ENCODE peak calls at places on chromosomes 11 and 22, in five cellular contexts. One of them, this sample, is unnamed.

GRCh38 chr11:118410055-118410745 is 8.8 kb downstream of the ATP5MG start:
- DNase-seq in RWPE1: no peak
- DNase-seq in tibial nerve: no peak
- DNase-seq in uterus: no peak
- DNase-seq in heart left ventricle: no peak
- DNase-seq in this sample: no peak

GRCh38 chr11:104852811-104853210 is 45.4 kb downstream of the CASP12 start:
- DNase-seq in RWPE1: no peak
- DNase-seq in tibial nerve: no peak
- DNase-seq in uterus: no peak
- DNase-seq in heart left ventricle: no peak
- DNase-seq in this sample: no peak

GRCh38 chr22:41256254-41256897 is 15.6 kb upstream of the CHADL start:
- DNase-seq in RWPE1: peak; percentile 57
- DNase-seq in tibial nerve: no peak
- DNase-seq in uterus: no peak
- DNase-seq in heart left ventricle: no peak
- DNase-seq in this sample: no peak

GRCh38 chr11:36012410-36012809 is 68.5 kb downstream of the LDLRAD3 start:
- DNase-seq in RWPE1: peak; percentile 44
- DNase-seq in tibial nerve: no peak
- DNase-seq in uterus: no peak
- DNase-seq in heart left ventricle: no peak
- DNase-seq in this sample: no peak

GRCh38 chr22:45496451-45496941 is 6.2 kb upstream of the FBLN1 start:
- DNase-seq in RWPE1: no peak
- DNase-seq in tibial nerve: no peak
- DNase-seq in uterus: peak; percentile 69
- DNase-seq in heart left ventricle: no peak
- DNase-seq in this sample: no peak

GRCh38 chr11:58691675-58692074 is 40.1 kb downstream of the GLYAT start:
- DNase-seq in RWPE1: no peak
- DNase-seq in tibial nerve: no peak
- DNase-seq in uterus: no peak
- DNase-seq in heart left ventricle: no peak
- DNase-seq in this sample: no peak

GRCh38 chr11:90250970-90251369 is 28.1 kb upstream of the CHORDC1 start:
- DNase-seq in RWPE1: no peak
- DNase-seq in tibial nerve: no peak
- DNase-seq in uterus: no peak
- DNase-seq in heart left ventricle: no peak
- DNase-seq in this sample: no peak

GRCh38 chr11:67483901-67484665 is 1.3 kb downstream of the AIP start:
- DNase-seq in RWPE1: no peak
- DNase-seq in tibial nerve: no peak
- DNase-seq in uterus: no peak
- DNase-seq in heart left ventricle: no peak
- DNase-seq in this sample: no peak

GRCh38 chr11:56932572-56933235 is 56.0 kb upstream of the OR5AK2 start:
- DNase-seq in RWPE1: peak; percentile 92
- DNase-seq in tibial nerve: no peak
- DNase-seq in uterus: no peak
- DNase-seq in heart left ventricle: no peak
- DNase-seq in this sample: no peak

GRCh38 chr11:123853038-123853437 is 32.4 kb downstream of the TMEM225 start:
- DNase-seq in RWPE1: no peak
- DNase-seq in tibial nerve: no peak
- DNase-seq in uterus: no peak
- DNase-seq in heart left ventricle: no peak
- DNase-seq in this sample: no peak

GRCh38 chr22:33788927-33789326 is 131.3 kb downstream of the LARGE1 start:
- DNase-seq in RWPE1: no peak
- DNase-seq in tibial nerve: no peak
- DNase-seq in uterus: no peak
- DNase-seq in heart left ventricle: no peak
- DNase-seq in this sample: no peak

GRCh38 chr11:28168718-28169117 is 60.5 kb downstream of the METTL15 start:
- DNase-seq in RWPE1: no peak
- DNase-seq in tibial nerve: no peak
- DNase-seq in uterus: no peak
- DNase-seq in heart left ventricle: no peak
- DNase-seq in this sample: no peak

GRCh38 chr11:85827768-85828639 is 17.1 kb upstream of the SYTL2 start:
- DNase-seq in RWPE1: peak; percentile 75
- DNase-seq in tibial nerve: no peak
- DNase-seq in uterus: no peak
- DNase-seq in heart left ventricle: no peak
- DNase-seq in this sample: no peak

GRCh38 chr11:118612378-118612777 is 5.0 kb downstream of the PHLDB1 start:
- DNase-seq in RWPE1: no peak
- DNase-seq in tibial nerve: no peak
- DNase-seq in uterus: no peak
- DNase-seq in heart left ventricle: peak; percentile 83
- DNase-seq in this sample: peak; percentile 60

GRCh38 chr11:2685051-2685450 is 14.7 kb downstream of the KCNQ1OT1 start:
- DNase-seq in RWPE1: no peak
- DNase-seq in tibial nerve: no peak
- DNase-seq in uterus: no peak
- DNase-seq in heart left ventricle: no peak
- DNase-seq in this sample: peak; percentile 54

GRCh38 chr11:19737575-19737974 is 24.9 kb downstream of the NAV2 start:
- DNase-seq in RWPE1: no peak
- DNase-seq in tibial nerve: no peak
- DNase-seq in uterus: no peak
- DNase-seq in heart left ventricle: no peak
- DNase-seq in this sample: no peak

GRCh38 chr11:19738124-19738523 is 25.5 kb downstream of the NAV2 start:
- DNase-seq in RWPE1: no peak
- DNase-seq in tibial nerve: no peak
- DNase-seq in uterus: no peak
- DNase-seq in heart left ventricle: no peak
- DNase-seq in this sample: no peak

GRCh38 chr11:19742595-19743292 is 30.1 kb downstream of the NAV2 start:
- DNase-seq in RWPE1: peak; percentile 53
- DNase-seq in tibial nerve: peak; percentile 66
- DNase-seq in uterus: peak; percentile 76
- DNase-seq in heart left ventricle: peak; percentile 75
- DNase-seq in this sample: peak; percentile 85

GRCh38 chr11:19740586-19740985 is 27.9 kb downstream of the NAV2 start:
- DNase-seq in RWPE1: no peak
- DNase-seq in tibial nerve: no peak
- DNase-seq in uterus: no peak
- DNase-seq in heart left ventricle: no peak
- DNase-seq in this sample: no peak

DNA sequence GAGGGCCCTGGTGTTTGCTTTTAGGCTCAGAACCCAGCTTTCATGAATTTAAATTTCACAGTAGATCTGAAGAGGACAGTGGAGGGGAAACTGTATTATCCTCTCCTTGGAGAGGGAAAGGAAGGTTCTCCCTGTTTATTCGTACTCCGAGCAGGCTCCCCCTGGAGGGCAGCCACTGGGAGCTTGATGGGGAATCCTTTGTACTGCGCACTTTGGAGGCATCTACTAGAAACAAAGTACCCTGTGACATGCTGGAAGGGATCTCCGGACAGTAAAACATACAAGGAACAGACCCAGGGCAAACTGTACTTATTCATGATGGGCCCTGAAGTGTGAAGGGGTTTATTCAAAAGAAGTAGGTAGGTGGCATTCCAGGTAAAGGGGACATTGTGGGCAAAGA is 27.2 kb downstream of the NAV2 start:
- DNase-seq in RWPE1: no peak
- DNase-seq in tibial nerve: no peak
- DNase-seq in uterus: no peak
- DNase-seq in heart left ventricle: no peak
- DNase-seq in this sample: no peak
- TF ChIP-seq CTCF in RWPE1: no peak
- TF ChIP-seq CTCF in tibial nerve: no peak
- TF ChIP-seq CTCF in uterus: peak; percentile 35
- TF ChIP-seq CTCF in heart left ventricle: peak; percentile 37
- TF ChIP-seq CTCF in this sample: no peak

DNA sequence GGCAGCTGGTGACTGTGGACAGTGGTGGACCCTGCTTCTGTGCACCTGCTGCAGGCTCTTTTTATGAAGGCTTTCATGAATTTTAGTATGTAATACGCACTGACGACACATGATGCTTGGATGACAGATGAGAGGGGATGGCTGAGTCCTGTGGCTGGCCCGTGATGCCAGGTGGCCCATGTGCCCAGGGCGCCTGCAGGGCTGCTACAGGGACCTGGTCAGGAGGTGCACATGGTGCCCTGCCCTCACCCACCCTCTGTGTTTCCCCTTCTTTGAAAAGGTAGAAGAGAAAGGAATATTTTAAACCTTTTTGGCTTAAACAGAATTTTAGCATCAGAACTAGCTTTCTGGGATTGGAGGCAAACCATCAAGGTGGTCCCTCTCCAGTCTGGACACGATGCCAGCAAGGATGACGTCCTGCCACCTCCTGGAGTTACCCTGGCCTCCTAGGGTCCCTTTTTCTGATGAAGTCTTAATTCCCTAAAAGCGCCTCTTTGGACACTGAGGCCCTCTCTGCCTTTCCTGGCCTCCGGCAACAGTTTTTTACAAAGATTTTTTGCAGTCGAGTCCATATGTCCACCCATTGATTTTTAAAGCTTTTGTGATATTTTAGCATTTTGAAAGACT is 5.4 kb upstream of the RANBP1 start:
- DNase-seq in RWPE1: no peak
- DNase-seq in tibial nerve: no peak
- DNase-seq in uterus: no peak
- DNase-seq in heart left ventricle: no peak
- DNase-seq in this sample: no peak
- H3K27ac ChIP-seq in RWPE1: peak overlapping the region; percentile 87
- H3K27ac ChIP-seq in tibial nerve: no peak overlapping the region
- H3K27ac ChIP-seq in uterus: no peak overlapping the region
- H3K27ac ChIP-seq in heart left ventricle: no peak overlapping the region
- H3K27ac ChIP-seq in this sample: no peak overlapping the region

GRCh38 chr11:126265801-126266200 is 2.9 kb downstream of the SRPRA start:
- DNase-seq in RWPE1: no peak
- DNase-seq in tibial nerve: no peak
- DNase-seq in uterus: no peak
- DNase-seq in heart left ventricle: no peak
- DNase-seq in this sample: no peak
- TF ChIP-seq CTCF in RWPE1: no peak
- TF ChIP-seq CTCF in tibial nerve: no peak
- TF ChIP-seq CTCF in uterus: no peak
- TF ChIP-seq CTCF in heart left ventricle: no peak
- TF ChIP-seq CTCF in this sample: no peak

GRCh38 chr11:14094481-14095037 is 132.0 kb downstream of the SPON1 start:
- DNase-seq in RWPE1: no peak
- DNase-seq in tibial nerve: no peak
- DNase-seq in uterus: no peak
- DNase-seq in heart left ventricle: no peak
- DNase-seq in this sample: no peak
- H3K27ac ChIP-seq in RWPE1: no peak overlapping the region
- H3K27ac ChIP-seq in tibial nerve: no peak overlapping the region
- H3K27ac ChIP-seq in uterus: no peak overlapping the region
- H3K27ac ChIP-seq in heart left ventricle: no peak overlapping the region
- H3K27ac ChIP-seq in this sample: no peak overlapping the region

DNA sequence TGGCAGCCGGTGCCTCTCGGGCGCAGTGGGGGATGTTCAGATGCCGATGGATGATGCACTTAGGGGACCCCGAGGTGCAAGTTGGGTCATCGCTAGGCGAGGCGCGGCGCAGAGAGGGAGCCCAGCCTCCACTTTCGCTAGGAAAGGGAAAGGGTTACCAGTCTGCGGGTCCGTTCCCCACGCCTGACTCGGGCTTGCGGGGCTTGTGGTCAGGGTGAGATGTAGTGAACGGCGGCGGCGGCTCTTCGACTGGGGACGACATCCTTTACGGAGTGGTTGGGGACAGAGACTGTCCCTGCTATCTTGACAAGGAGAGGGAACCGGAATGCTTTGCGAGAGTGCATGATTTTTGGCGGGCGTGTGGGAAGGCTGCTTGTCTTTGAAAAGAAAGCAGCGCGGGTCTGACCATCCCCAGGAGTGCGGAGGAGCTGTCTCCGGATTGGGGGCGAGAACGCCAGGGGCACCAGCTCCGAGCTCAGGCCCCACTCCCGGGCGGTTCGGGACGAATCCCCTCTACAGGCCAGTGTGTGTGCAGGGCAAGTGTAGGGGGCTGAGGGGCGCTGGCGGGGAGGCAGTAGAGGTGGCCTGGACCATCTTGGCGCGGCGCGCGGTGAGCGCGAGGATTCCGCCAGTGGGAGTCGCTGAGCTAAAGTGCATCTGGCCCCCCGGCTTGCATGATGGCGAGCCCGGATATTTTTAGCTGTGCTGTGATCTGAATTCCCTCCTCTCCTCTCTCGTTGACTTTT is 1.1 kb downstream of the FAT3 start:
- DNase-seq in RWPE1: no peak
- DNase-seq in tibial nerve: peak; percentile 12
- DNase-seq in uterus: no peak
- DNase-seq in heart left ventricle: no peak
- DNase-seq in this sample: no peak
- TF ChIP-seq CTCF in RWPE1: no peak
- TF ChIP-seq CTCF in tibial nerve: no peak
- TF ChIP-seq CTCF in uterus: no peak
- TF ChIP-seq CTCF in heart left ventricle: no peak
- TF ChIP-seq CTCF in this sample: no peak

GRCh38 chr22:25403284-25403606 is 161.2 kb upstream of the GRK3 start:
- DNase-seq in RWPE1: no peak
- DNase-seq in tibial nerve: no peak
- DNase-seq in uterus: no peak
- DNase-seq in heart left ventricle: no peak
- DNase-seq in this sample: no peak
- H3K27ac ChIP-seq in RWPE1: peak overlapping the region; percentile 91
- H3K27ac ChIP-seq in tibial nerve: peak overlapping the region; percentile 68
- H3K27ac ChIP-seq in uterus: peak overlapping the region; percentile 95
- H3K27ac ChIP-seq in heart left ventricle: peak overlapping the region; percentile 41
- H3K27ac ChIP-seq in this sample: no peak overlapping the region